ENCODE peak calls at places on chromosomes 1 and 21, in five cellular contexts. W, T, E, A and I are unnamed samples.

GRCh38 chr1:187266051-187266450 is 437.3 kb downstream of the PLA2G4A start:
- DNase-seq in T (no peak), E (no peak), A (no peak), W (no peak), I (no peak)

GRCh38 chr21:26127918-26128317 is 42.7 kb downstream of the APP start:
- DNase-seq in A (no peak), E (no peak), W (peak; percentile 91), T (peak; percentile 69), I (no peak)

GRCh38 chr1:107940178-107940577 is 24.8 kb downstream of the VAV3 start:
- DNase-seq in E (no peak), T (no peak), W (no peak), A (no peak), I (no peak)

GRCh38 chr21:43890042-43890441 is 25.0 kb downstream of the AGPAT3 start:
- DNase-seq in T (no peak), A (no peak), W (peak; percentile 39), E (peak; percentile 70), I (peak; percentile 59)

GRCh38 chr1:184624626-184625025 is 130.0 kb downstream of the EDEM3 start:
- DNase-seq in W (no peak), T (peak; percentile 29), E (no peak), A (no peak), I (no peak)

GRCh38 chr1:76766381-76766780 is 100.9 kb upstream of the ST6GALNAC5 start:
- DNase-seq in T (no peak), W (no peak), E (no peak), A (no peak), I (no peak)

GRCh38 chr1:201346337-201346939 is 31.0 kb downstream of the TNNT2 start:
- DNase-seq in W (peak; percentile 49), E (peak; percentile 77), A (peak; percentile 52), T (peak; percentile 61), I (peak; percentile 80)

GRCh38 chr1:218201004-218201403 is 84.1 kb upstream of the RRP15 start:
- DNase-seq in W (no peak), E (no peak), A (no peak), T (peak; percentile 7), I (no peak)

GRCh38 chr1:236809133-236809532 is 14.0 kb downstream of the MTR start:
- DNase-seq in W (no peak), A (no peak), T (peak; percentile 2), E (no peak), I (no peak)

GRCh38 chr1:207963429-207964194 is 52.7 kb upstream of the CD34 start:
- DNase-seq in E (peak; percentile 85), A (peak; percentile 89), T (peak; percentile 75), W (peak; percentile 78), I (no peak)

GRCh38 chr1:112507896-112508241 is 896 bp upstream of the WNT2B start:
- DNase-seq in T (no peak), A (no peak), E (peak; percentile 61), W (no peak), I (no peak)

GRCh38 chr1:183776731-183777130 is 28.2 kb upstream of the RGL1 start:
- DNase-seq in T (peak; percentile 53), A (no peak), W (peak; percentile 74), E (no peak), I (no peak)

GRCh38 chr21:33642896-33643657 is 776 bp downstream of the ITSN1 start:
- DNase-seq in A (no peak), E (peak; percentile 42), W (peak; percentile 59), T (peak; percentile 36), I (no peak)

GRCh38 chr1:160427625-160428024 is 27.3 kb downstream of the VANGL2 start:
- DNase-seq in W (no peak), A (no peak), E (no peak), T (no peak), I (no peak)

GRCh38 chr1:17212487-17213121 is 7.7 kb downstream of the PADI1 start:
- DNase-seq in W (peak; percentile 86), T (peak; percentile 73), E (no peak), A (no peak), I (no peak)

GRCh38 chr21:38221594-38221993 is 35.2 kb upstream of the KCNJ15 start:
- DNase-seq in E (no peak), W (no peak), A (no peak), T (no peak), I (no peak)

GRCh38 chr1:3609769-3610157 is 1.5 kb downstream of the MEGF6 start:
- DNase-seq in A (no peak), E (no peak), T (no peak), W (no peak), I (no peak)

DNA sequence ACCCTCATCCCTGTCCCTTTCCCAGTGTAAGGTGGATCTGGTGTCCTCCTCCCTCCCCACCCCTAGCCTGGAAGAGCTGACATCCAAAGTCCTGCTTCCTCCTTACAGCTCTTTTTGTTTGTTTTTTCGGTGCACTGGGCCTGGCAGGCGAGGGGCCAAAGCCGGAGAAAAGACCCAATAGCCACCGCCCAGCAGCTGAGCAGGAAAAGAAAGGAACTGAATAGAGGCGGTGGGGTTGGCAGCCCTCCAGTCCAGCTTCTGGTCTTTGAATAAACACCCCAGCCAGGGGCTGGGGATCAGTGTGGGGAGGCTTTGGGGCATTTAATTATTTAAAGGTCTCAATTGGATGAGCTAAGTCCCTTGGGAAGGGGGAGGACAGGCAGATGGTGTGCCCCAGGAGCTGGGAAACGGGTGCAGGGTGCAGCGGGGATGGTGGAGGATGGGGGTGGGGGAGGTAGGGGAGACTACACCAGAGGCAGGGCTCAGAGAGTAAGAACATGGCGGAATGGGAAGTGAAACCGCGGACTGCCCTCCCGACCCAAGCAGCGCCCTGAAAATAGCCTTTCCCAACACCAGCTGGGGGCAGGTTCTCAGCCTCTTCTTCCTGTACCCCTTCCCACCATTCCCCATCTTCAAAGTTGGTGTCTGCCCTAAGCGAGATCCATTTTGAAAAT is 20.2 kb downstream of the BTG2 start:
- DNase-seq in T (no peak), E (no peak), A (no peak), W (no peak), I (no peak)
- H2BK15ac ChIP-seq in T (no peak overlapping the region), E (no peak overlapping the region), A (peak overlapping the region; percentile 12), W (peak overlapping the region; percentile 80), I (peak overlapping the region; percentile 25)

GRCh38 chr1:98783821-98784220 is 122.3 kb downstream of the SNX7 start:
- DNase-seq in E (peak; percentile 50), T (no peak), A (no peak), W (no peak), I (no peak)
- H3K4ac ChIP-seq in E (no peak overlapping the region), T (no peak overlapping the region), A (no peak overlapping the region), W (no peak overlapping the region), I (no peak overlapping the region)

GRCh38 chr1:82978461-82979324 is 1020.2 kb downstream of the TTLL7 start:
- DNase-seq in W (no peak), E (peak; percentile 43), A (no peak), T (no peak), I (peak; percentile 49)
- H2BK15ac ChIP-seq in W (no peak overlapping the region), E (no peak overlapping the region), A (no peak overlapping the region), T (no peak overlapping the region), I (no peak overlapping the region)

DNA sequence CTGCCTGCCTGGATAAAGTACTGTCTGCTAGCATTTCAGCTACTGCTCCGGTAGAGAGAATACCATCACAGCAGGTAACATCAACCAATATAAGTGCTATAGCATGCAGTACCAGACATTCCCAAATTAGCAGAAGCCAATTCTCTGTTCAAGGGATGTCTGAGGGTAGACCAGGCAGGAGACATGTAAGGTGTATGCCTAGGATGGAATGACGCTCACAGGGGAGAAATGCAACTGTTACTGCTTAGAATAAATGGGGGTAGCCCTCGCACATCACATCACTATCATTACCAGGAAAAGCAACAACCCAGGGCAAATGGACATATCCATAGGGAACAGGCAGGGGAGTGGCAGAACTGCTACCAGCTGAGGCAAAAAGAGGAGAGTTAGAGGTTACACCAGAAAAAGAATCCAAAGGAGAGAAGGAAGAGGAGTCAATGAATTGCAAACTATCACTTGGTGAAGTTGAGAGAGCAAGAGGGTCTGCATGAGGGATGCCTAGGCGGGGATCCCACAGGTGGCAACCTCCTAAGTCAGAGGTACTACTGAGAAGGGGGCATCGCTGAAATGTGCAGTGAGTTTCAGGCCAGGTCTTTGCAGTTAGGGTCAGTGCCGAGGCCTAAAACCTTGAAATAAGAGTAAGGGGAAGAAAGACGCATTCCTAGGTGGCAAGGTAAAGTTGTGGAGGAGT is 1.1 kb downstream of the UBE2Q1 start:
- DNase-seq in W (no peak), T (no peak), A (no peak), E (no peak), I (no peak)
- H3K4ac ChIP-seq in W (peak overlapping the region; percentile 6), T (peak overlapping the region; percentile 88), A (no peak overlapping the region), E (no peak overlapping the region), I (peak overlapping the region; percentile 4)